ENCODE peak calls at places on chromosomes 11 and 22, in six cellular contexts. M is astrocyte of the spinal cord, I is DMS153, P is GM06990, D is ELR, L is AG09319. Z is an unnamed sample.

GRCh38 chr11:57513911-57514537 is 1.5 kb downstream of the SLC43A1 start:
- DNase-seq in M (peak; percentile 22), I (no peak), P (peak; percentile 27), D (peak; percentile 45), L (no peak), Z (peak; percentile 23)

GRCh38 chr11:62727833-62728721 is at the start of gene TTC9C:
- DNase-seq in M (peak; percentile 98), I (peak; percentile 97), P (peak; percentile 86), D (peak; percentile 99), L (peak; percentile 93), Z (peak; percentile 99)

GRCh38 chr11:16011396-16011795 is 344.9 kb downstream of the SOX6 start:
- DNase-seq in M (no peak), I (no peak), P (no peak), D (no peak), L (no peak), Z (no peak)

GRCh38 chr11:67371549-67372231 is 1.7 kb downstream of the CLCF1 start:
- DNase-seq in M (peak; percentile 42), I (no peak), P (peak; percentile 34), D (peak; percentile 77), L (no peak), Z (no peak)

GRCh38 chr11:65298655-65299179 is 15.9 kb upstream of the CDC42EP2 start:
- DNase-seq in M (peak; percentile 57), I (no peak), P (no peak), D (no peak), L (no peak), Z (no peak)

GRCh38 chr11:126561327-126561893 is 205.9 kb downstream of the ST3GAL4 start:
- DNase-seq in M (peak; percentile 65), I (peak; percentile 12), P (no peak), D (peak; percentile 49), L (peak; percentile 29), Z (no peak)

GRCh38 chr11:104073950-104074349 is 37.5 kb downstream of the DDI1 start:
- DNase-seq in M (no peak), I (no peak), P (peak; percentile 3), D (peak; percentile 58), L (no peak), Z (no peak)

GRCh38 chr11:73156114-73156513 is 14.0 kb upstream of the FCHSD2 start:
- DNase-seq in M (no peak), I (no peak), P (no peak), D (no peak), L (no peak), Z (no peak)

GRCh38 chr11:47399860-47400812 is 8.3 kb upstream of the SLC39A13 start:
- DNase-seq in M (no peak), I (no peak), P (peak; percentile 73), D (no peak), L (no peak), Z (no peak)

GRCh38 chr11:3058753-3059664 is 1.8 kb upstream of the CARS1 start:
- DNase-seq in M (peak; percentile 73), I (no peak), P (no peak), D (peak; percentile 98), L (peak; percentile 62), Z (no peak)

GRCh38 chr11:16252373-16252772 is 104.0 kb downstream of the SOX6 start:
- DNase-seq in M (peak; percentile 7), I (no peak), P (no peak), D (no peak), L (no peak), Z (no peak)

GRCh38 chr11:11146830-11147229 is 206.2 kb downstream of the CSNK2A3 start:
- DNase-seq in M (no peak), I (no peak), P (no peak), D (no peak), L (no peak), Z (no peak)

GRCh38 chr22:19287076-19287724 is 4.3 kb downstream of the CLTCL1 start:
- DNase-seq in M (peak; percentile 73), I (peak; percentile 75), P (no peak), D (peak; percentile 12), L (no peak), Z (peak; percentile 89)

GRCh38 chr11:79080506-79080905 is 360.3 kb downstream of the TENM4 start:
- DNase-seq in M (no peak), I (no peak), P (no peak), D (no peak), L (no peak), Z (no peak)

GRCh38 chr11:113895367-113896155 is 9.0 kb upstream of the HTR3B start:
- DNase-seq in M (peak; percentile 0), I (peak; percentile 18), P (no peak), D (no peak), L (no peak), Z (no peak)

GRCh38 chr22:50083462-50084081 is 1.7 kb downstream of the MLC1 start:
- DNase-seq in M (no peak), I (no peak), P (no peak), D (no peak), L (no peak), Z (no peak)

GRCh38 chr22:20031732-20032406 is 11.0 kb downstream of the TANGO2 start:
- DNase-seq in M (no peak), I (no peak), P (peak; percentile 61), D (no peak), L (no peak), Z (no peak)

GRCh38 chr11:120183701-120184141 is 27.1 kb upstream of the OAF start:
- DNase-seq in M (no peak), I (no peak), P (no peak), D (no peak), L (no peak), Z (no peak)

GRCh38 chr11:75867778-75868374 is 52.9 kb downstream of the UVRAG start:
- DNase-seq in M (peak; percentile 60), I (peak; percentile 25), P (no peak), D (peak; percentile 72), L (no peak), Z (peak; percentile 18)